ENCODE peak calls at places on chromosomes 4 and X, in seven cellular contexts. E, Q, O, U, H, Z and W are unnamed samples.

GRCh38 chrX:112628288-112628687 is 51.5 kb downstream of the LHFPL1 start:
- DNase-seq in E (no peak), Q (no peak), O (no peak), U (no peak), H (no peak), Z (no peak), W (no peak)

GRCh38 chr4:163556169-163556568 is 61.7 kb downstream of the TMA16 start:
- DNase-seq in E (no peak), Q (peak), O (no peak), U (peak), H (no peak), Z (no peak), W (peak)

GRCh38 chr4:27059446-27059845 is 198.8 kb downstream of the STIM2 start:
- DNase-seq in E (no peak), Q (no peak), O (no peak), U (no peak), H (no peak), Z (no peak), W (no peak)

GRCh38 chr4:69773443-69773842 is 13.0 kb upstream of the SULT1B1 start:
- DNase-seq in E (no peak), Q (no peak), O (no peak), U (peak), H (no peak), Z (no peak), W (no peak)

GRCh38 chrX:18098704-18099103 is 122.0 kb downstream of the BEND2 start:
- DNase-seq in E (no peak), Q (no peak), O (no peak), U (no peak), H (no peak), Z (no peak), W (no peak)

GRCh38 chrX:131816551-131817136 is 206.5 kb upstream of the STK26 start:
- DNase-seq in E (no peak), Q (peak), O (peak), U (no peak), H (peak), Z (no peak), W (no peak)

GRCh38 chrX:10482262-10482661 is 138.1 kb downstream of the MID1 start:
- DNase-seq in E (peak), Q (no peak), O (no peak), U (no peak), H (no peak), Z (peak), W (no peak)

GRCh38 chr4:56762484-56763250 is 58.8 kb downstream of the SPINK2 start:
- DNase-seq in E (no peak), Q (no peak), O (peak), U (no peak), H (no peak), Z (no peak), W (no peak)